ENCODE peak calls at places on chromosomes 7 and 10, in seven cellular contexts. Y, E, C, Z, M, F and X are unnamed samples.

GRCh38 chr7:125424721-125425120 is 495.1 kb upstream of the POT1 start:
- DNase-seq in Y (no peak), E (no peak), C (no peak), Z (no peak), M (no peak), F (no peak), X (no peak)

GRCh38 chr7:128885370-128886187 is 22.9 kb downstream of the ATP6V1F start:
- DNase-seq in Y (no peak), E (no peak), C (no peak), Z (no peak), M (no peak), F (no peak), X (no peak)

GRCh38 chr7:140653319-140654108 is 12.9 kb upstream of the DENND2A start:
- DNase-seq in Y (peak; percentile 83), E (peak; percentile 61), C (peak; percentile 79), Z (peak; percentile 54), M (peak; percentile 58), F (peak; percentile 64), X (no peak)

GRCh38 chr7:24718977-24719491 is 38.2 kb downstream of the GSDME start:
- DNase-seq in Y (no peak), E (no peak), C (no peak), Z (no peak), M (no peak), F (peak; percentile 57), X (no peak)

GRCh38 chr7:106239406-106239805 is 45.4 kb downstream of the NAMPT start:
- DNase-seq in Y (no peak), E (no peak), C (no peak), Z (no peak), M (no peak), F (peak; percentile 57), X (no peak)

GRCh38 chr10:78215645-78216044 is 182.0 kb downstream of the RPS24 start:
- DNase-seq in Y (peak; percentile 32), E (no peak), C (peak; percentile 95), Z (no peak), M (peak; percentile 92), F (no peak), X (no peak)

GRCh38 chr10:788796-789748 is 99.6 kb upstream of the DIP2C start:
- DNase-seq in Y (peak; percentile 20), E (peak; percentile 82), C (peak; percentile 65), Z (peak; percentile 85), M (peak; percentile 66), F (no peak), X (no peak)

GRCh38 chr7:69906309-69906995 is 308.2 kb downstream of the AUTS2 start:
- DNase-seq in Y (no peak), E (no peak), C (no peak), Z (no peak), M (no peak), F (no peak), X (no peak)

GRCh38 chr7:2837476-2837875 is 6.6 kb downstream of the GNA12 start:
- DNase-seq in Y (no peak), E (no peak), C (no peak), Z (no peak), M (no peak), F (no peak), X (no peak)
- H3K27ac ChIP-seq in Y (no peak overlapping the region), E (no peak overlapping the region), C (no peak overlapping the region), Z (no peak overlapping the region), M (no peak overlapping the region), F (peak overlapping the region; percentile 49), X (no peak overlapping the region)

DNA sequence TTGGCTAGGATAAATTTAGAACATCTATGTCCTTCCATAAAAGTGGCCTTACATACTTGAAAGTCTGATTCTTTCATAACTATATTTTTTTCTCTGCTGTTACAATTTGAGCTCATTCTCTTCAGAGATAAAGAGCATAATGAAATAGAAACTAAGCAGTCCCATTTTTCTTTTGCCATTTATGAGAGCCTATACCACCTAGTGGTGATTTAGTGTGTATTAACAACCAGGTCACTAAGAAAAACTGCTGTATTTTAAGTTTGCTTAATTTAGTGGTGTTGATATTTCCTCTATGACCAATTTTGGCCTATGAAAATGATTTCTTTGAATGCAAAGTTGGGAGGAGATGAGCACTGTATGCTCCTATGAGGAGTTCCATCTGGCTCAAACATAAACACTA is 88.7 kb upstream of the ZWINT start:
- DNase-seq in Y (no peak), E (no peak), C (no peak), Z (no peak), M (no peak), F (no peak), X (no peak)
- TF ChIP-seq CTCF in Y (no peak), E (no peak), C (no peak), Z (no peak), M (no peak), F (peak; percentile 46), X (no peak)

GRCh38 chr10:24721254-24722106 is 2.2 kb downstream of the ARHGAP21 start:
- DNase-seq in Y (no peak), E (no peak), C (no peak), Z (peak; percentile 40), M (peak; percentile 49), F (peak; percentile 37), X (no peak)

GRCh38 chr10:24723386-24723787 is 300 bp downstream of the ARHGAP21 start:
- DNase-seq in Y (no peak), E (no peak), C (no peak), Z (no peak), M (no peak), F (no peak), X (no peak)

GRCh38 chr10:24723788-24724380 is at the start of gene ARHGAP21:
- DNase-seq in Y (no peak), E (no peak), C (peak; percentile 75), Z (peak; percentile 62), M (peak; percentile 76), F (no peak), X (peak; percentile 4)

GRCh38 chr10:24722131-24722675 is 1.5 kb downstream of the ARHGAP21 start:
- DNase-seq in Y (no peak), E (no peak), C (no peak), Z (no peak), M (no peak), F (no peak), X (no peak)

GRCh38 chr10:24722676-24723385 is 856 bp downstream of the ARHGAP21 start:
- DNase-seq in Y (no peak), E (peak; percentile 41), C (peak; percentile 34), Z (peak; percentile 35), M (peak; percentile 44), F (no peak), X (peak; percentile 50)
- H3K27ac ChIP-seq in Y (peak overlapping the region; percentile 84), E (peak overlapping the region; percentile 88), C (peak overlapping the region; percentile 98), Z (peak overlapping the region; percentile 92), M (peak overlapping the region; percentile 90), F (peak overlapping the region; percentile 57), X (no peak overlapping the region)

GRCh38 chr10:63544418-63544817 is 23.2 kb downstream of the REEP3 start:
- DNase-seq in Y (no peak), E (no peak), C (no peak), Z (no peak), M (no peak), F (no peak), X (no peak)
- TF ChIP-seq CTCF in Y (no peak), E (no peak), C (no peak), Z (no peak), M (no peak), F (no peak), X (no peak)

DNA sequence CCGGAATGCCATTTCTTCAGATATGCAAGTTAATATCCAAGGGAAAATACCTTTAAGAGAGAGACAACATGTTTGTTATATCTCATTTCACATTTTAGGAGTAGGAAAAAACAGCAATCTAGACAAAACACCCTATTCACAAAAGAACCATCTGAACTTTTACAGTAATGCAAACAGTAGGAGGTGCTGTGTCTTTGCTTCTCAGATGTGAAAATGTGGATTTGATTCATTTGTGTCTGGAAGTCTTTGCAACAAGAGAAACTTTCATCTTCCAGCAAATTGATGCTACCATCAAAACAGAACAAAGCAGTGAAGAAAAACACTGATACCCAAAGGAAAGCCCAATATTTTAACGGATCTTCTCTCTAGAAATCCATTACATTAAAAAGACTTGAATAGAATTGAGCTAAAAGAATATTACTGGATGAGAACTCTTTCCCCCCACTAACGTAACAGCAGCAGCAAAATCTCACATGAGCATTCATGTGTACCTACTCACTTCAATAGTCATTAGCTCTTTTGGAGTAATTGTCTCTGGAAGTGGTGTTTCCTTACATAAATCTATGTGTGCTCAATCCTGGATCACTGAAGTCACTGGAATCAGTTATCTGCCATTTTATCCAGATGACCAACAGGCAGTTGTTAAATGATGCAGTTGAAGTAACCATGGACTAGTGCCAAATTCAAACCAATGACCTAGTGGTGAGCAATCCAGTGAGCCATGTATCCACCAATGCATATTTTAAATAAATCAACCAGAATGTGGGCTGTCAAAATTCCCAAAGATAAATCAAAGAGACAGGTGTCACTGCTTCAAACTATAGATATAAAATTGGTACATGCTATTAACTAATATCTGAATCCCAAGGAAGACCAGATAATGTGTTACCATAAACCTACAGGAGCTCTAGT is 1.8 kb downstream of the SEMA3C start:
- DNase-seq in Y (no peak), E (no peak), C (no peak), Z (no peak), M (no peak), F (peak; percentile 46), X (no peak)
- H3K27ac ChIP-seq in Y (no peak overlapping the region), E (no peak overlapping the region), C (no peak overlapping the region), Z (no peak overlapping the region), M (no peak overlapping the region), F (no peak overlapping the region), X (no peak overlapping the region)